ENCODE peak calls at places on chromosomes 4 and X, in seven cellular contexts. C is tibial nerve; D is heart right ventricle; G is H54; N is CD8-positive, alpha-beta memory T cell; A is T-helper 9 cell; Z is astrocyte of the cerebellum. W is an unnamed sample.
A peak's percentile ranks its signal among the peaks of the same experiment; 100 is the strongest.

GRCh38 chrX:153572601-153573000 is 26.3 kb downstream of the CCNQ start:
- DNase-seq in C (no peak), D (no peak), G (no peak), N (no peak), A (no peak), Z (no peak), W (no peak)

GRCh38 chr4:7960017-7960789 is 20.5 kb upstream of the AFAP1 start:
- DNase-seq in C (no peak), D (no peak), G (no peak), N (no peak), A (no peak), Z (no peak), W (no peak)

GRCh38 chr4:149264093-149264733 is 551.4 kb downstream of the IQCM start:
- DNase-seq in C (no peak), D (peak; percentile 7), G (peak; percentile 1), N (no peak), A (no peak), Z (peak; percentile 37), W (no peak)

GRCh38 chrX:46912098-46912672 is at the start of gene JADE3:
- DNase-seq in C (peak; percentile 33), D (peak; percentile 73), G (peak; percentile 26), N (peak; percentile 4), A (peak; percentile 11), Z (peak; percentile 27), W (peak; percentile 68)

GRCh38 chrX:133593531-133593930 is 178.2 kb upstream of the GPC4 start:
- DNase-seq in C (no peak), D (no peak), G (no peak), N (no peak), A (no peak), Z (no peak), W (no peak)

GRCh38 chr4:38785901-38786402 is 3.2 kb upstream of the TLR10 start:
- DNase-seq in C (no peak), D (no peak), G (no peak), N (no peak), A (no peak), Z (no peak), W (no peak)

GRCh38 chrX:113906168-113906567 is 677.7 kb upstream of the HTR2C start:
- DNase-seq in C (no peak), D (no peak), G (no peak), N (no peak), A (no peak), Z (no peak), W (no peak)

GRCh38 chr4:121113680-121114079 is 41.3 kb upstream of the NDNF start:
- DNase-seq in C (no peak), D (no peak), G (no peak), N (no peak), A (no peak), Z (no peak), W (no peak)

GRCh38 chr4:126582737-126583136 is 1050.0 kb upstream of the INTU start:
- DNase-seq in C (no peak), D (no peak), G (no peak), N (no peak), A (no peak), Z (no peak), W (no peak)

GRCh38 chrX:17022205-17022604 is 75.7 kb downstream of the REPS2 start:
- DNase-seq in C (no peak), D (no peak), G (no peak), N (no peak), A (no peak), Z (peak; percentile 68), W (no peak)